ENCODE peak calls at places on chromosomes 5 and 9, in nine cellular contexts. G is astrocyte of the cerebellum, R is fibroblast of pulmonary artery, I is GM06990, D is uterus, E is IMR-90, S is GM12865, V is AG10803, Q is foreskin fibroblast. Y is an unnamed sample.

GRCh38 chr5:169296456-169297220 is 4.3 kb downstream of the SLIT3 start:
- DNase-seq in G (no peak), R (peak; percentile 30), I (no peak), D (peak; percentile 25), E (no peak), S (no peak), V (peak; percentile 87), Q (peak; percentile 93), Y (no peak)

GRCh38 chr5:109936996-109937395 is 247.3 kb downstream of the MAN2A1 start:
- DNase-seq in G (no peak), R (no peak), I (no peak), D (no peak), E (no peak), S (peak; percentile 73), V (no peak), Q (no peak), Y (no peak)

GRCh38 chr9:109238677-109239076 is 71.6 kb upstream of the FRRS1L start:
- DNase-seq in G (no peak), R (no peak), I (no peak), D (no peak), E (no peak), S (no peak), V (peak; percentile 55), Q (no peak), Y (no peak)

GRCh38 chr5:118937393-118938061 is 50.8 kb downstream of the DTWD2 start:
- DNase-seq in G (peak; percentile 3), R (peak; percentile 7), I (no peak), D (no peak), E (no peak), S (no peak), V (no peak), Q (no peak), Y (no peak)

GRCh38 chr5:132489051-132489770 is 1.4 kb downstream of the IRF1 start:
- DNase-seq in G (no peak), R (no peak), I (no peak), D (no peak), E (no peak), S (peak; percentile 49), V (no peak), Q (no peak), Y (peak; percentile 20)

GRCh38 chr5:100550531-100551036 is 15.4 kb downstream of the FAM174A start:
- DNase-seq in G (no peak), R (no peak), I (peak; percentile 56), D (no peak), E (peak; percentile 22), S (peak; percentile 73), V (peak; percentile 7), Q (peak; percentile 3), Y (no peak)

GRCh38 chr5:179146277-179146676 is 86.1 kb downstream of the ZNF354C start:
- DNase-seq in G (no peak), R (no peak), I (no peak), D (no peak), E (no peak), S (no peak), V (no peak), Q (no peak), Y (peak; percentile 20)

GRCh38 chr5:178244566-178244965 is 12.0 kb upstream of the PHYKPL start:
- DNase-seq in G (no peak), R (no peak), I (no peak), D (no peak), E (peak; percentile 66), S (no peak), V (peak; percentile 26), Q (peak; percentile 70), Y (no peak)

GRCh38 chr9:83582026-83582425 is 40.9 kb upstream of the IDNK start:
- DNase-seq in G (peak; percentile 28), R (peak; percentile 81), I (no peak), D (no peak), E (peak; percentile 36), S (no peak), V (peak; percentile 46), Q (peak; percentile 64), Y (no peak)

GRCh38 chr9:72526901-72527800 is 5.7 kb downstream of the TMC1 start:
- DNase-seq in G (peak; percentile 88), R (peak; percentile 96), I (peak; percentile 61), D (peak; percentile 90), E (peak; percentile 93), S (peak; percentile 86), V (peak; percentile 93), Q (peak; percentile 91), Y (peak; percentile 77)

GRCh38 chr5:76736679-76737078 is 20.8 kb downstream of the F2R start:
- DNase-seq in G (no peak), R (no peak), I (no peak), D (no peak), E (no peak), S (no peak), V (no peak), Q (no peak), Y (no peak)

GRCh38 chr5:7779663-7780030 is 71.3 kb downstream of the CFAP90 start:
- DNase-seq in G (no peak), R (no peak), I (no peak), D (no peak), E (no peak), S (no peak), V (no peak), Q (no peak), Y (no peak)

GRCh38 chr5:1660511-1660910 is 136.8 kb upstream of the LPCAT1 start:
- DNase-seq in G (no peak), R (no peak), I (no peak), D (no peak), E (no peak), S (no peak), V (no peak), Q (no peak), Y (no peak)

GRCh38 chr9:4756420-4756819 is 15.4 kb upstream of the AK3 start:
- DNase-seq in G (no peak), R (no peak), I (no peak), D (no peak), E (no peak), S (no peak), V (no peak), Q (no peak), Y (no peak)

GRCh38 chr5:81794246-81794645 is 43.3 kb upstream of the SSBP2 start:
- DNase-seq in G (no peak), R (peak; percentile 36), I (no peak), D (no peak), E (peak; percentile 40), S (no peak), V (no peak), Q (no peak), Y (no peak)

GRCh38 chr9:38087934-38088925 is 19.2 kb upstream of the SHB start:
- DNase-seq in G (no peak), R (peak; percentile 59), I (peak; percentile 66), D (peak; percentile 67), E (peak; percentile 37), S (peak; percentile 79), V (peak; percentile 32), Q (no peak), Y (peak; percentile 75)

GRCh38 chr5:75668348-75668895 is 48.8 kb downstream of the POC5 start:
- DNase-seq in G (no peak), R (no peak), I (no peak), D (no peak), E (no peak), S (no peak), V (no peak), Q (no peak), Y (no peak)

GRCh38 chr5:157342822-157343402 is 77.0 kb downstream of the CYFIP2 start:
- DNase-seq in G (no peak), R (peak; percentile 42), I (no peak), D (no peak), E (no peak), S (peak; percentile 44), V (peak; percentile 25), Q (no peak), Y (no peak)

GRCh38 chr5:73673161-73673591 is 47.2 kb downstream of the ARHGEF28 start:
- DNase-seq in G (peak; percentile 55), R (peak; percentile 94), I (no peak), D (no peak), E (peak; percentile 90), S (no peak), V (peak; percentile 85), Q (peak; percentile 65), Y (no peak)

GRCh38 chr5:107126341-107126740 is 544.4 kb downstream of the EFNA5 start:
- DNase-seq in G (no peak), R (no peak), I (no peak), D (no peak), E (no peak), S (no peak), V (no peak), Q (no peak), Y (no peak)

GRCh38 chr5:6593148-6594016 is 39.5 kb downstream of the NSUN2 start:
- DNase-seq in G (no peak), R (no peak), I (no peak), D (no peak), E (no peak), S (no peak), V (no peak), Q (no peak), Y (no peak)

GRCh38 chr5:160188151-160188967 is 40.9 kb upstream of the FABP6 start:
- DNase-seq in G (peak; percentile 40), R (peak; percentile 73), I (no peak), D (peak; percentile 65), E (peak; percentile 82), S (no peak), V (peak; percentile 65), Q (peak; percentile 56), Y (peak; percentile 66)
- H3K4me3 ChIP-seq in G (peak overlapping the region; percentile 31), R (peak overlapping the region; percentile 45), I (no peak overlapping the region), D (peak overlapping the region; percentile 48), E (peak overlapping the region; percentile 22), S (peak overlapping the region; percentile 32), V (peak overlapping the region; percentile 55), Q (peak overlapping the region; percentile 44), Y (peak overlapping the region; percentile 58)

GRCh38 chr5:159749146-159749545 is 167.1 kb upstream of the ADRA1B start:
- DNase-seq in G (no peak), R (no peak), I (no peak), D (no peak), E (peak; percentile 57), S (no peak), V (peak; percentile 31), Q (no peak), Y (no peak)
- H3K4me3 ChIP-seq in G (no peak overlapping the region), R (no peak overlapping the region), I (no peak overlapping the region), D (no peak overlapping the region), E (no peak overlapping the region), S (no peak overlapping the region), V (no peak overlapping the region), Q (no peak overlapping the region), Y (no peak overlapping the region)

DNA sequence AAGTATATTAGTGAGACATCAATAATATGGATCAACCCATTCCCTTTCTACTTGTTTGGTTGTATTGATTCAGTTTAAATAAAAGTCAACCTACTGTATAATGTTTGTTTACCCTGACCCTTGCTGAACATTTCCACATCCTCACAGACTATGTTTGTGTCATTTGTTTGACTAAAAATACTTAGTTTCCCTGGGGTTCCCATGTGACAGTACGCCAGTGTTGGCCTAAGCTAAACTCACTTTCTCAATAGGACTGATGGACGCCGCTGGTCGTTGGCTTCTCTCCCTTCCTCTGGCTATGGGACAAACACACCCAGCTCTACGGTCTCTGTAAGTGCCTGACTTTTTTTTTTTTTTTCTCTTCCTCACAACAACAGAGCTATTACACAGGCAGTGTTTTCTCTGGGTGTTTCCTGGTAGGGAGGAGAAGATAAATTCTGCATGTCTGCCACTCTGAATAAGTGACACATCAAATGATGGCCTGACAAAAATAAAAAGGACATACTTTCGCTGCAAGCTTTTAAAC is 101.2 kb downstream of the CD180 start:
- DNase-seq in G (no peak), R (peak; percentile 77), I (no peak), D (peak; percentile 81), E (peak; percentile 33), S (no peak), V (peak; percentile 66), Q (peak; percentile 20), Y (peak; percentile 73)
- H3K4me3 ChIP-seq in G (no peak overlapping the region), R (no peak overlapping the region), I (no peak overlapping the region), D (peak overlapping the region; percentile 12), E (peak overlapping the region; percentile 12), S (no peak overlapping the region), V (peak overlapping the region; percentile 7), Q (no peak overlapping the region), Y (no peak overlapping the region)

GRCh38 chr9:110820378-110820777 is 151.8 kb downstream of the MUSK start:
- DNase-seq in G (no peak), R (no peak), I (no peak), D (no peak), E (no peak), S (no peak), V (no peak), Q (no peak), Y (no peak)
- H3K4me3 ChIP-seq in G (no peak overlapping the region), R (no peak overlapping the region), I (no peak overlapping the region), D (no peak overlapping the region), E (no peak overlapping the region), S (no peak overlapping the region), V (no peak overlapping the region), Q (no peak overlapping the region), Y (no peak overlapping the region)